ENCODE peak calls at places on chromosomes 7 and 10, in ten cellular contexts. A is endothelial cell; W is choroid plexus epithelial cell; J is AG04450; P is GM13977; M is esophagus squamous epithelium; N is body of pancreas; C is glutamatergic neuron; D is fibroblast of villous mesenchyme; B is CD8-positive, alpha-beta T cell. U is an unnamed sample.
A peak's percentile ranks its signal among the peaks of the same experiment; 100 is the strongest.

GRCh38 chr10:100341953-100342626 is 4.9 kb upstream of the SCD start:
- DNase-seq in A (peak; percentile 63), W (peak; percentile 84), J (no peak), P (peak; percentile 55), M (no peak), N (peak; percentile 55), C (peak; percentile 39), D (peak; percentile 73), B (no peak), U (no peak)

GRCh38 chr7:92641921-92642511 is 51.8 kb upstream of the FAM133B start:
- DNase-seq in A (no peak), W (peak; percentile 71), J (peak; percentile 18), P (no peak), M (no peak), N (no peak), C (no peak), D (no peak), B (peak; percentile 10), U (peak; percentile 98)

GRCh38 chr10:130403153-130403890 is 267.1 kb downstream of the GLRX3 start:
- DNase-seq in A (no peak), W (no peak), J (no peak), P (no peak), M (no peak), N (peak; percentile 69), C (peak; percentile 19), D (no peak), B (no peak), U (no peak)

GRCh38 chr10:35167342-35167741 is 40.7 kb downstream of the CREM start:
- DNase-seq in A (no peak), W (no peak), J (no peak), P (no peak), M (no peak), N (no peak), C (no peak), D (no peak), B (no peak), U (no peak)

GRCh38 chr7:134731616-134732015 is 47.8 kb upstream of the CALD1 start:
- DNase-seq in A (no peak), W (no peak), J (no peak), P (no peak), M (no peak), N (no peak), C (no peak), D (no peak), B (no peak), U (no peak)

GRCh38 chr10:86365346-86366032 is 1.1 kb downstream of the GRID1 start:
- DNase-seq in A (no peak), W (peak; percentile 19), J (no peak), P (peak; percentile 50), M (no peak), N (no peak), C (peak; percentile 32), D (no peak), B (no peak), U (no peak)

GRCh38 chr7:40571796-40572195 is 437.0 kb downstream of the SUGCT start:
- DNase-seq in A (no peak), W (peak; percentile 73), J (no peak), P (no peak), M (no peak), N (no peak), C (peak; percentile 16), D (peak; percentile 80), B (no peak), U (no peak)

GRCh38 chr10:59891919-59892318 is 14.4 kb downstream of the CCDC6 start:
- DNase-seq in A (no peak), W (no peak), J (no peak), P (no peak), M (no peak), N (no peak), C (no peak), D (no peak), B (no peak), U (no peak)

GRCh38 chr10:110563132-110563531 is 4.4 kb upstream of the SMC3 start:
- DNase-seq in A (no peak), W (no peak), J (no peak), P (no peak), M (no peak), N (no peak), C (no peak), D (no peak), B (no peak), U (no peak)

GRCh38 chr10:80264081-80265056 is 25.1 kb downstream of the MAT1A start:
- DNase-seq in A (no peak), W (no peak), J (no peak), P (no peak), M (no peak), N (no peak), C (no peak), D (no peak), B (no peak), U (no peak)

GRCh38 chr10:32445036-32445435 is 904 bp upstream of the CCDC7 start:
- DNase-seq in A (no peak), W (peak; percentile 2), J (no peak), P (no peak), M (no peak), N (no peak), C (no peak), D (no peak), B (no peak), U (no peak)

GRCh38 chr10:32446701-32447406 is 914 bp downstream of the CCDC7 start:
- DNase-seq in A (no peak), W (peak; percentile 28), J (no peak), P (no peak), M (no peak), N (no peak), C (no peak), D (peak; percentile 4), B (no peak), U (no peak)

DNA sequence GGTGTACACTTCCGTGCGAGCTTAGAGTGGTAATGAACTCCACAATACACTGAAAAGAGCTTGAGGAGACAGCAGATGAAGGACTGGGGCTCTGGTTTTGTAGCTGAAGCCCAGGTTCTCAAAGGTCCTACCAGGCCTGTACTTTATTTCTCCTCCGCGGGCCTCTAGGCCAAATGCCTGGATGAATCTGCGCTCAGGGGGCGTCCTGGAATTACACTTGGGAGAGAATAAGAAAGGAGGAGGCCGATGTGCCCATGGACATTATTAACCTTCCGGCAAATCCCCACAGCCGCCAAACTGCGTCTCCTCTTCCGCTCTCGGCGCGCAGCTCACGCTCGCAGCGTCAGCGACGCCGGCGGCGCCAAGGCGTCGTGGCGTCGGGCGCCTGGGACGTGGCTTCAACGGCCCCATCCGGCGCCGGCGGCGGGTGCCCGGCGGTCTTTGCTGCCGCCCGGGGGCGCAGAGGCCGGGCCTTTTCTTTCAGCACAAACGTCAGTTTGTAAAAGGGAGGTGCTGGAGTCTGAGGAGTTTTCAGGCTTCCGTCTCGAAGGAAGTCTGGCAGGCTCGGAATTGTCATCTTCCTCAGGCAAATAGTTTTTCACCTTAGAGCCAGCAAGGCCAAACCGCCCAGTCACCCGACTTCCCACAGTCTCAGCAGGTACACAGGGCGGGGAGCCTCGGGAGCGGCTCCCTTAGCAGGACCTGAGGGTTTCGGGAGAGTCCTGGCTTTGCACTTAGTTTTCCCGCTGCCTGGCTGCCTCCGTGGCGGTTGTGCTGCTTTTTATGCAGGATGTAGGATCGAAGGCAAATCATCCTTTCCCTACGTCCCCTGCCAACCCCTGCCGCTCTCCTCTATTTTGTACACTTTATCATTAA is at the start of gene CCDC7:
- DNase-seq in A (peak; percentile 86), W (peak; percentile 89), J (peak; percentile 52), P (peak; percentile 87), M (peak; percentile 22), N (peak; percentile 84), C (peak; percentile 87), D (peak; percentile 88), B (peak; percentile 82), U (peak; percentile 30)
- TF ChIP-seq CTCF in A (peak; percentile 15), W (peak; percentile 46), J (peak; percentile 51), P (peak; percentile 60), M (peak; percentile 24), N (peak; percentile 41), C (peak; percentile 25), D (peak; percentile 37), B (peak; percentile 45), U (peak; percentile 48)

DNA sequence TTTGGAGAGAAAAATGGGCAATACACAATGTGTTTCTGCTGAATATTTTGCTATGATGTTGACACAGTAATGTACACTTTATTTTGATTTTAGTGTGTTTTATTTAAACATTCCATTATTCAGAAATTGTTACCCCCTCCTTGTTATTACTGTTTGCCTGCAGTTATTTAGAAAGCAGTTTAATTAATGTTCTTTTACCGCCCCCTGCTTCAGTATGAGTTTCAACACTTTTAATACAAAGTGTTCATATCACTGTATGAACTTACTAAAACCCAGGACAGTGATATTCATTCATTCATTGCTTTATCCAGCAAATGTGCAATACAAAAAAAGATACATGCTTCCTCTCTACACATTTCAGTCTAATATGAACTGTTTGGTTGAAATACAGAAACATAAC is 159.3 kb downstream of the AUTS2 start:
- DNase-seq in A (no peak), W (no peak), J (no peak), P (no peak), M (no peak), N (no peak), C (no peak), D (no peak), B (no peak), U (no peak)
- TF ChIP-seq CTCF in A (no peak), W (no peak), J (no peak), P (no peak), M (no peak), N (no peak), C (no peak), D (no peak), B (no peak), U (no peak)

DNA sequence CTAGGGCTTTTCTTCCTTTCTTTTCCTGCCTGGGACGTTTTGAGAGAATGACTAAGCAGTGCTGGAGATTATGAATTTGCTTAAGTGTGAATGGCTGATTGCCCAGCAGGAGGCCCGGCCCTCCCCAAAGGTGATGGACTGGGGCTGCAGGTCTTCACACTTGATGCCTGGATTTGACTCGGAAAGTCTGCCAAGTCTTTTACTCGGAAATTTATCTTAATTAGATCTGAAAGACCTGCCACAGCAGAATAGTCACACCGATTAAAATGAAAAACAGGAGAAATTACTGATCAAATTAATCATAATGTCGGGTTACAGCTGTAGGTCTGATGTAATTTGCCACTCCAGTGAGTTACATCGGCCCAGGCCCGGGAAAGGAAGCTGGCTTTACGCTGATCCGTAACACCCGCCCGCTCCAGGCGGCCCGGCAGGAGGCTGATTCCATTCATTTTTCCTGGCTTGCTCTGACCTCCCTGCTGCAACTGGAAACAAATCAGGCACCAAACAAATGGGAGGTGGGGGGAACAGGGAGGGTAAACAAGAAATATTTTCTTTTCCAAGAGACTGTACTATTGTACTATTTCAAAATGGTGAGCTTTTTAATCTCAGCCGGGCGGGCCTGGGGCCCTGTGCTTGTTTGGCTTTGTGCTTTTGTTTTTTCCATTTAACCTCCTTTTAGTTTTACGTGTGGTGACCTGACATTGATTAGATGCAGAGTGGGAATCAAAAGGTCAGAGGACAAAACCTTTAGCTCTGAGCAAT is 212.4 kb upstream of the YAE1 start:
- DNase-seq in A (peak; percentile 42), W (peak; percentile 69), J (no peak), P (no peak), M (no peak), N (peak; percentile 46), C (peak; percentile 48), D (peak; percentile 69), B (no peak), U (peak; percentile 59)
- TF ChIP-seq CTCF in A (no peak), W (no peak), J (no peak), P (no peak), M (no peak), N (peak; percentile 13), C (peak; percentile 11), D (no peak), B (no peak), U (peak; percentile 42)

GRCh38 chr10:89644691-89644966 is 413 bp downstream of the PANK1 start:
- DNase-seq in A (no peak), W (no peak), J (no peak), P (no peak), M (no peak), N (no peak), C (peak; percentile 69), D (no peak), B (no peak), U (no peak)
- TF ChIP-seq CTCF in A (no peak), W (no peak), J (no peak), P (no peak), M (no peak), N (no peak), C (no peak), D (no peak), B (no peak), U (no peak)

U was measured in epithelial cell of proximal tubule.